ENCODE peak calls at places on chromosomes 4 and X, in eight cellular contexts. W is IMR-90, G is transverse colon, F is uterus, B is NB4, J is breast epithelium, C is sigmoid colon, V is Peyer's patch. Y is an unnamed sample.

GRCh38 chr4:183600189-183600685 is 58.7 kb downstream of the RWDD4 start:
- DNase-seq in J (no peak), W (no peak), G (no peak), B (peak), C (no peak), F (no peak), V (no peak), Y (no peak)

GRCh38 chrX:103415068-103415467 is 38.7 kb downstream of the BEX3 start:
- DNase-seq in J (no peak), G (no peak), C (no peak), W (peak), V (no peak), B (no peak), F (no peak), Y (no peak)

GRCh38 chr4:87006531-87007344 is 71.9 kb downstream of the AFF1 start:
- DNase-seq in W (peak), V (peak), F (peak), J (peak), G (peak), B (peak), C (peak), Y (peak)

GRCh38 chr4:59597536-59598232 is 1602.4 kb upstream of the ADGRL3 start:
- DNase-seq in C (no peak), F (no peak), V (no peak), W (no peak), G (no peak), B (no peak), J (no peak), Y (no peak)

GRCh38 chr4:6417516-6417915 is 54.9 kb downstream of the PPP2R2C start:
- DNase-seq in J (no peak), F (no peak), W (no peak), V (no peak), G (no peak), B (no peak), C (no peak), Y (no peak)

GRCh38 chrX:43655961-43656494 is at the start of gene MAOA:
- DNase-seq in C (peak), G (peak), W (no peak), F (peak), B (no peak), J (peak), V (peak), Y (no peak)

GRCh38 chrX:107117993-107118321 is 665 bp downstream of the RBM41 start:
- DNase-seq in F (no peak), W (no peak), G (no peak), J (no peak), V (no peak), B (peak), C (no peak), Y (no peak)

GRCh38 chr4:145709843-145710242 is 29.9 kb downstream of the C4orf51 start:
- DNase-seq in C (no peak), V (no peak), F (no peak), G (no peak), W (peak), B (no peak), J (no peak), Y (no peak)

GRCh38 chr4:78704981-78705757 is 71.0 kb upstream of the BMP2K start:
- DNase-seq in G (no peak), B (no peak), C (no peak), F (no peak), V (no peak), W (peak), J (no peak), Y (no peak)

GRCh38 chr4:149344436-149344835 is 471.2 kb downstream of the IQCM start:
- DNase-seq in V (no peak), J (no peak), C (no peak), F (no peak), B (no peak), W (peak), G (no peak), Y (no peak)

GRCh38 chr4:79442422-79442821 is 34.4 kb upstream of the GK2 start:
- DNase-seq in F (no peak), B (no peak), C (no peak), V (no peak), J (no peak), G (no peak), W (no peak), Y (no peak)

GRCh38 chrX:154712781-154713391 is 38.0 kb downstream of the GAB3 start:
- DNase-seq in B (peak), F (no peak), G (no peak), J (no peak), V (no peak), C (no peak), W (peak), Y (peak)

GRCh38 chrX:73683236-73683859 is 120.4 kb downstream of the CHIC1 start:
- DNase-seq in C (no peak), B (no peak), F (no peak), G (no peak), J (no peak), W (no peak), V (no peak), Y (no peak)

GRCh38 chr4:159070742-159071141 is 32.1 kb upstream of the RAPGEF2 start:
- DNase-seq in J (no peak), C (no peak), F (no peak), W (peak), V (no peak), G (no peak), B (no peak), Y (no peak)

GRCh38 chr4:41976775-41977516 is 4.6 kb upstream of the DCAF4L1 start:
- DNase-seq in V (no peak), G (no peak), C (no peak), W (peak), J (no peak), F (no peak), B (no peak), Y (no peak)

GRCh38 chr4:158599150-158599549 is 72.5 kb downstream of the C4orf46 start:
- DNase-seq in J (no peak), G (no peak), B (peak), V (no peak), W (no peak), C (no peak), F (no peak), Y (no peak)

GRCh38 chr4:59094505-59094904 is 1984.3 kb upstream of the IGFBP7 start:
- DNase-seq in C (no peak), W (no peak), G (no peak), J (no peak), F (no peak), B (no peak), V (no peak), Y (no peak)

GRCh38 chr4:154584259-154584658 is 6.3 kb downstream of the FGA start:
- DNase-seq in C (no peak), J (no peak), G (no peak), F (no peak), B (no peak), V (no peak), W (no peak), Y (no peak)
- TF ChIP-seq POLR2A in C (no peak), J (no peak), G (no peak), F (no peak), B (no peak), V (no peak), W (no peak), Y (no peak)

DNA sequence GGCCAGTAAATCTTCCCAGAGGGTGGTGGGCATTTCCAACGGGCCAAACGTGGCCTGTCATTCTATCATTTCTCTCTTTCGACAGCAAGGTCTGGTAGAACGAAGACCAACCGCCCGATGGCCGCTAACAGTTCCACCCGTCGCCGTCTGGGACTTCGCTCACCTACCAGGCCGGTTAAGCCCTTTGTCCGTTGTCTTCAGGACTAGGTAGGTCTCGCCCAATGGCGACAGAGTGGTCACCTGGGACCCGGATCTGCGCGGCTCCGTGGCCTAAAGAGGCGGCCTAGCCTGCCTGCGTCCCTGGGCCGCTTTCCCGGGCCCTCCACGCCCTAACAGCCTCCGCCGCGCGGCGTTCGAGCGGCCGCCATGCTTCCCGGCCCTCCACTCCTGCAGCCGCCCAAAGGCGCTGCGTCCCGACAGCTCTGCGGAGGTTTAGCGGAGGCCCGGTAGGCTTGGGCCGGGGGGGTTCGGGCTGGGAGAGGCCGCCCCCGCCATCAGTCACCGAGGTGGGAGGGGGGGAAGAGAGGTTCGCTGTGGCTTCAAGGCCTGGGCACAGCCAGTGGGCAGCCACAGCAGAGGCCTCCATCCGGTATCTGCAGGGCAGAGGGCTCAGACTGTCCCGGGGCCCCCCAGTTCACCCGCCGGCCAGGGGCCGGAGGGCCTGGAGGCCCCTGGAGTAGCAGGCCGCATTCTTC is 194.0 kb upstream of the BRWD3 start:
- DNase-seq in F (no peak), V (no peak), B (no peak), C (no peak), G (no peak), W (no peak), J (no peak), Y (no peak)
- TF ChIP-seq POLR2A in F (no peak), V (no peak), B (no peak), C (no peak), G (no peak), W (no peak), J (no peak), Y (no peak)

GRCh38 chrX:63350979-63351616 is at the start of gene SPIN4:
- DNase-seq in J (peak), G (peak), B (peak), F (peak), V (peak), C (peak), W (peak), Y (peak)
- TF ChIP-seq POLR2A in J (no peak), G (peak), B (peak), F (peak), V (no peak), C (peak), W (peak), Y (peak)

GRCh38 chrX:130805906-130806305 is 97.1 kb downstream of the ENOX2 start:
- DNase-seq in F (no peak), W (no peak), C (no peak), J (no peak), V (no peak), B (no peak), G (no peak), Y (no peak)

GRCh38 chrX:130799393-130799792 is 103.6 kb downstream of the ENOX2 start:
- DNase-seq in J (no peak), F (no peak), V (no peak), B (no peak), W (peak), G (no peak), C (no peak), Y (no peak)

GRCh38 chrX:130801901-130802300 is 101.1 kb downstream of the ENOX2 start:
- DNase-seq in F (no peak), V (no peak), G (no peak), C (no peak), B (no peak), J (no peak), W (peak), Y (no peak)

DNA sequence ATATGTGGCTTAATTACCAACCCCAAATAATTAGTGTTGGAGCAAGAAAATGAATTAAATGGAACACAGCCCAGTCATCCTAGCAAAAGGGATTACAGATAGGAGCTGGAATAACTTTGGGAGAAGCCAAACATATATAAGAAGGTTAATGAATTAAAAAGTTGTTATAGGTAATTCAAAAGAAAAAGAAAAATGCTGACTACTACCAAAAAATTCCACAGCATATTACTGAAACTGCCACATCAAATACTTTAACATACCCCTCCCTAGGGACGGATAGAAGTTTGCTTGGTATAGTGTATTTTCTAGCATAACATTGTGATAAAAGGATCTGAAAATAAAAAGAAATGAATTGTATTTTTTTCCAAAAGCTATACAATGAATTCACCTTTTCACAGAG is 99.5 kb downstream of the ENOX2 start:
- DNase-seq in F (no peak), J (no peak), G (no peak), W (no peak), V (no peak), B (no peak), C (no peak), Y (no peak)
- TF ChIP-seq POLR2A in F (no peak), J (no peak), G (no peak), W (no peak), V (no peak), B (no peak), C (no peak), Y (no peak)

DNA sequence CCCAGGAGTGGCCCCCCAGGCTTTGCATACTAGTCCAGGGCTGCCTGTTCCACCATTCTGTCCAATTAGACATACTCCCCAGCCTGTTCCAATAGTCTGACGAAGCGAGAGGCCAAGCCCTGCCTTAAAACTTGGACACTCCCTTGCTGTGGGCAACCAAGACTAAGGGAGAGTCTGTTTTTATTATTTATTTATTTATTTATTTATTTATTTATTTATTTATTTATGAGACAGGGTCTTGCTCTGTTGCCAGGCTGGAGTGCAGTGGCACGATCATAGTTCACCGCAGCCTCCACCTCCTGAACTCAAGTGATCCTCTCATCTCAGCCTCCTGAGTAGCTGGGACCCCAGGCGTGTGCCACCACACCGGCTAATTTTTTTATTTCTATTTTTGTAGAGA is 6.6 kb downstream of the KIT start:
- DNase-seq in C (no peak), F (no peak), J (no peak), G (no peak), B (no peak), V (no peak), W (no peak), Y (no peak)
- TF ChIP-seq POLR2A in C (no peak), F (no peak), J (no peak), G (no peak), B (no peak), V (no peak), W (no peak), Y (no peak)

GRCh38 chr4:182448281-182449151 is 205.3 kb downstream of the TENM3 start:
- DNase-seq in C (peak), V (peak), F (peak), B (no peak), G (peak), J (peak), W (peak), Y (peak)
- TF ChIP-seq POLR2A in C (no peak), V (no peak), F (peak), B (no peak), G (no peak), J (no peak), W (peak), Y (no peak)